ENCODE peak calls at places on chromosomes 16 and 17, in five cellular contexts. V is WTC11, F is tibial nerve, T is progenitor cell of endocrine pancreas, Z is kidney epithelial cell. P is an unnamed sample.

GRCh38 chr17:36085710-36086268 is 4.2 kb downstream of the CCL3 start:
- DNase-seq in V (no peak), F (peak), T (no peak), Z (no peak), P (no peak)

GRCh38 chr16:24838554-24839266 is 7.1 kb upstream of the SLC5A11 start:
- DNase-seq in V (no peak), F (peak), T (no peak), Z (peak), P (peak)

GRCh38 chr17:50052822-50053653 is 2.9 kb upstream of the ITGA3 start:
- DNase-seq in V (no peak), F (no peak), T (no peak), Z (no peak), P (peak)

GRCh38 chr16:51236583-51236982 is 85.5 kb upstream of the SALL1 start:
- DNase-seq in V (no peak), F (no peak), T (no peak), Z (no peak), P (no peak)

GRCh38 chr16:513950-514349 is 13.6 kb upstream of the CAPN15 start:
- DNase-seq in V (no peak), F (no peak), T (no peak), Z (no peak), P (no peak)

GRCh38 chr17:12977008-12977751 is 40.6 kb downstream of the ELAC2 start:
- DNase-seq in V (peak), F (no peak), T (no peak), Z (no peak), P (no peak)

GRCh38 chr17:42842286-42842685 is 2.1 kb upstream of the AOC2 start:
- DNase-seq in V (no peak), F (no peak), T (no peak), Z (no peak), P (no peak)

GRCh38 chr17:6328279-6328678 is 106.6 kb downstream of the AIPL1 start:
- DNase-seq in V (no peak), F (no peak), T (no peak), Z (no peak), P (no peak)

GRCh38 chr16:52069866-52070265 is 477.1 kb downstream of the TOX3 start:
- DNase-seq in V (no peak), F (no peak), T (no peak), Z (no peak), P (peak)

GRCh38 chr16:52117171-52117570 is 429.8 kb downstream of the TOX3 start:
- DNase-seq in V (no peak), F (no peak), T (no peak), Z (no peak), P (no peak)

GRCh38 chr16:67915831-67916723 is 15.6 kb downstream of the CTRL start:
- DNase-seq in V (no peak), F (no peak), T (no peak), Z (no peak), P (no peak)

GRCh38 chr17:14307560-14308024 is 6.7 kb downstream of the HS3ST3B1 start:
- DNase-seq in V (no peak), F (no peak), T (no peak), Z (no peak), P (peak)

DNA sequence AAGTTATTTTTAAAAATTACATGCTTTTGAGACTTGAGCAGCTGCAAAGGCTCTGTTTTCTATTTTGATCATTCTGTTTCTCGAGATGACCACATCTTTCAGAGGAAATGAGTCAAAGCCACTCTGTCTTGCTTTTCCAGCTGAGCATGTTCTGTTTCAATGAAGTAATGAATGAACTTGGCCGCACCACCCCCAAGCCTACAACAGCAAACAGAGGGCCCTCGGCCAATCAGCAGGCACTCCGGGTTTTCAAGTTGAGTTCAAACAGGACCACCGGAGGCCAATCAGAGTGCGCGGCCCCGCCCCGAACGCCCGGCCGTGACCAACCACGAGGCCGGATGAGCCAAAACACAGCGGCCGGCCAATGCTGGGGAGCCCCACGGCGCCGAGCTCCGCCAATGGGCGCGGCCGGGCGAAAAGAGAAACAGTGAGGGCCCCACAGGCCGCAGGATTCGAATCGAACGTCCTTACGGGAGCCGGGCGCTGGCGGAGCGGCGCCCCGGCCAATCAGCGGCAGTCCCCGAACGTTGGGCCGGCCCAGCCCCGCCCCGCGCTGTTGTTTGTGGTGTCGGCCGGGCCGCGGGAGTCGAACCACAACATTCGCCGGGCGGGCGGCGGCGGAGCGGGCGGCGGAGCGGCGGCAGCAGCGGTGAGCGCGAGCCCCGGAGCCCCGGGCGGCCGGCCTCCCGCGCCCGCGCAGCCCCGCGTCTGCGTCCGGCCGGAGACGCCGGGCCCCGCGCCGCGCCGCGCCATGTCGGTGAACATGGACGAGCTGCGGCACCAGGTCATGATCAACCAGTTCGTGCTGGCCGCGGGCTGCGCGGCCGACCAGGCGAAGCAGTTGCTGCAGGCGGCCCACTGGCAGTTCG is at the start of gene UBALD2:
- DNase-seq in V (peak), F (peak), T (peak), Z (peak), P (peak)
- TF ChIP-seq CTCF in V (no peak), F (no peak), T (no peak), Z (no peak), P (no peak)

GRCh38 chr17:79301469-79301868 is 226.8 kb downstream of the ENGASE start:
- DNase-seq in V (peak), F (no peak), T (no peak), Z (no peak), P (no peak)
- TF ChIP-seq CTCF in V (no peak), F (no peak), T (no peak), Z (no peak), P (no peak)

GRCh38 chr17:66054242-66054641 is 137.7 kb downstream of the CEP112 start:
- DNase-seq in V (no peak), F (no peak), T (no peak), Z (no peak), P (no peak)
- TF ChIP-seq CTCF in V (no peak), F (no peak), T (no peak), Z (no peak), P (no peak)

DNA sequence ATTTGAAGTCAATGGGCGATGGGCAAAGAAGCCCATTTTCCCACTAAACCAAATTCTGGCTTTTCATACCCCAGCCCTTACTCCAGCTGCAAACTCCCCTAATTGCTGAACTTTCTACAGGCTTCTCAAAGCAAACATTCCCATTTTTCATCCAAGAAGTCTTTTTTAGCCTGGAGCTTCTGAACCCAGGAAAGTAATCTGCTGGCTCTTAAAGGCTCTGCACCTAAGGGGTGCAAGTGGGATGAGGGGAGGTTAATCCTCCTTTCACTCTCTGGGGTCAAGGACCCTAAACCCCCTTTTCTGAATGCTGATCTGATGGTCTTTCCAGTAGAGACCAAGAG is 2.4 kb downstream of the HOXB7 start:
- DNase-seq in V (no peak), F (no peak), T (no peak), Z (no peak), P (no peak)
- TF ChIP-seq CTCF in V (no peak), F (no peak), T (no peak), Z (no peak), P (no peak)

DNA sequence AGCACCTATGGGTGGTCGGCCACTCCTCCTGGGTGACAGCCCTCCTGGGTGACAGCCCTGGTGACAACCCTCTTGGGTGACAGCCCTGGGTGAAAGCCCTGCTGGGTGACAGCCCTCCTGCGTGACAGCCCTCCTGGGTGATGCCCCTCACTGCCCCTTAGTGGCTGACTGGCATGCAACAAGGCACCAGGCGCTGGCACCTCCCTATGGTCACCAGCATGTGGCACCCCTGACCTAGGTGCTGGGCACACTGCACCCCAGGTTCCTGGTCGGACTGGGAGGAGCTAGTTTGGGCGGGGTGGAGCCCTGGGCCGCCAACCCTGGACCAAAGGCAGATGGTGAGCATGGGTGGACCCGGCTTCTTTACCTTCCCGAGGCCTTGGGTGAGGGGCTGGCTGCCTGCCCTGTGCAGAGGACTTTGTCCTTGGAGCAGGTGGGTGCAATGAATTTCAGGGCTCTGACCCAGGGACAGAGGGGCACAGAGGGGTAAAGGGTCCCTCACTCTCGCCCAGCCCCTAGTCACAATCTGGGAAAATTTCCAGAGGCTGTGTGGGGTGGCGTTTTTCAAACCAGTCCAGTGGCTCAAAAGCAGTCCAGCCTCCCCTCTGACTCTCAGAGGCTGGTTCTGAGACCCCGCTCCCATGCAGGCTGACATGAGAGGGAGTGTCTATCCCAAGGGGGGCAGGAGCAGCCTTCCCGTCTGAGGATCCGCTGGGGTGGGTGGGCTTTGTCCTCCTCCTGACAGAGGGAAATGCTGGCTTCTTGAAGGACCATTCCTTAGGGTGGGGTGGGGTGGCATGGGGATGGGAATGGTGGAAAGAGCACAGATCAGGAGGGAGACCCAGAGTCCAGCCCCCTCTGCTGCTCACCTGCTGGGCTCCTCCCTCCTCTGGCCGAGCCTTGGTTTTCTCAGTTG is 25.9 kb upstream of the TNFRSF13B start:
- DNase-seq in V (no peak), F (no peak), T (no peak), Z (no peak), P (no peak)
- TF ChIP-seq CTCF in V (no peak), F (no peak), T (no peak), Z (peak), P (peak)

GRCh38 chr17:63082273-63082861 is 116.3 kb downstream of the TANC2 start:
- DNase-seq in V (no peak), F (no peak), T (no peak), Z (no peak), P (peak)
- TF ChIP-seq CTCF in V (no peak), F (peak), T (peak), Z (peak), P (peak)

GRCh38 chr17:66855204-66855603 is 20.3 kb downstream of the CACNG5 start:
- DNase-seq in V (peak), F (no peak), T (no peak), Z (no peak), P (no peak)
- TF ChIP-seq CTCF in V (peak), F (no peak), T (peak), Z (peak), P (peak)

GRCh38 chr16:70656712-70657263 is 10.4 kb downstream of the IL34 start:
- DNase-seq in V (no peak), F (no peak), T (no peak), Z (no peak), P (no peak)

GRCh38 chr16:70659546-70659945 is 13.2 kb downstream of the IL34 start:
- DNase-seq in V (no peak), F (no peak), T (no peak), Z (no peak), P (no peak)

GRCh38 chr16:70658921-70659320 is 12.6 kb downstream of the IL34 start:
- DNase-seq in V (no peak), F (no peak), T (no peak), Z (no peak), P (no peak)

GRCh38 chr16:70656065-70656711 is 9.8 kb downstream of the IL34 start:
- DNase-seq in V (no peak), F (no peak), T (no peak), Z (no peak), P (no peak)

GRCh38 chr16:70657956-70658355 is 11.6 kb downstream of the IL34 start:
- DNase-seq in V (no peak), F (no peak), T (no peak), Z (no peak), P (no peak)
- TF ChIP-seq CTCF in V (no peak), F (no peak), T (no peak), Z (no peak), P (no peak)

P was measured in HFFc6.